ENCODE peak calls at places on chromosomes 2 and 18, in six cellular contexts. F is adrenal gland, G is astrocyte, X is HL-60, K is neuronal stem cell, V is endodermal cell. O is an unnamed sample.

GRCh38 chr2:137333386-137333972 is 568.1 kb downstream of the THSD7B start:
- DNase-seq in X (no peak), V (no peak), K (no peak), G (no peak), F (no peak), O (no peak)

GRCh38 chr2:138919336-138919735 is 139.1 kb upstream of the NXPH2 start:
- DNase-seq in V (no peak), F (no peak), X (no peak), K (no peak), G (no peak), O (no peak)

GRCh38 chr2:47301277-47301618 is 101.7 kb upstream of the MSH2 start:
- DNase-seq in K (no peak), G (no peak), X (no peak), V (no peak), F (no peak), O (no peak)

GRCh38 chr18:29057703-29058102 is 880.8 kb upstream of the CDH2 start:
- DNase-seq in K (no peak), V (no peak), X (no peak), G (no peak), F (no peak), O (no peak)

GRCh38 chr2:19009510-19009909 is 348.9 kb downstream of the OSR1 start:
- DNase-seq in V (no peak), K (no peak), G (no peak), F (no peak), X (no peak), O (no peak)

GRCh38 chr18:80088823-80089222 is 20.2 kb upstream of the ADNP2 start:
- DNase-seq in K (no peak), X (no peak), G (no peak), V (no peak), F (no peak), O (no peak)

GRCh38 chr18:49648326-49648725 is 86.5 kb downstream of the LIPG start:
- DNase-seq in V (peak; percentile 26), F (no peak), X (no peak), K (no peak), G (no peak), O (no peak)

GRCh38 chr2:234818937-234819336 is 132.9 kb upstream of the SH3BP4 start:
- DNase-seq in V (no peak), F (no peak), X (no peak), G (no peak), K (no peak), O (no peak)

GRCh38 chr2:40874380-40874779 is 422.5 kb upstream of the SLC8A1 start:
- DNase-seq in F (no peak), X (no peak), V (no peak), G (no peak), K (no peak), O (no peak)

GRCh38 chr18:73331212-73331772 is 463.5 kb upstream of the NETO1 start:
- DNase-seq in K (no peak), X (no peak), F (no peak), G (no peak), V (peak; percentile 66), O (no peak)

GRCh38 chr2:74845991-74846390 is 12.1 kb downstream of the HK2 start:
- DNase-seq in X (no peak), G (peak; percentile 27), K (no peak), V (no peak), F (no peak), O (no peak)

GRCh38 chr2:216430811-216431210 is 18.5 kb downstream of the SMARCAL1 start:
- DNase-seq in K (no peak), V (no peak), F (no peak), G (no peak), X (no peak), O (no peak)

GRCh38 chr2:173448938-173449471 is 94.3 kb downstream of the CDCA7 start:
- DNase-seq in V (peak; percentile 97), K (peak; percentile 57), X (peak; percentile 86), F (peak; percentile 84), G (peak; percentile 62), O (no peak)

GRCh38 chr2:238974510-238975166 is 126.8 kb downstream of the TWIST2 start:
- DNase-seq in V (peak; percentile 80), G (peak; percentile 91), X (no peak), F (peak; percentile 42), K (no peak), O (no peak)

GRCh38 chr2:217956895-217957457 is 45.8 kb downstream of the TNS1 start:
- DNase-seq in K (no peak), V (no peak), X (no peak), F (peak; percentile 63), G (no peak), O (no peak)

GRCh38 chr2:30208453-30208852 is 22.9 kb upstream of the LBH start:
- DNase-seq in G (peak; percentile 43), V (peak; percentile 88), X (peak; percentile 30), K (peak; percentile 59), F (peak; percentile 77), O (no peak)

GRCh38 chr2:172330060-172330671 is 97.2 kb upstream of the ITGA6 start:
- DNase-seq in V (peak; percentile 37), X (peak; percentile 10), G (no peak), K (no peak), F (no peak), O (no peak)

GRCh38 chr2:8670580-8670979 is 11.3 kb upstream of the ID2 start:
- DNase-seq in F (no peak), G (no peak), X (no peak), K (no peak), V (no peak), O (peak; percentile 43)

GRCh38 chr2:127951031-127951430 is 65.3 kb upstream of the AMMECR1L start:
- DNase-seq in G (peak; percentile 57), X (no peak), F (no peak), V (peak; percentile 1), K (no peak), O (no peak)

GRCh38 chr18:23650963-23651927 is 11.5 kb downstream of the ANKRD29 start:
- DNase-seq in X (no peak), K (no peak), G (peak; percentile 86), V (no peak), F (peak; percentile 19), O (no peak)

GRCh38 chr18:46071894-46072867 is at the start of gene PSTPIP2:
- DNase-seq in V (peak; percentile 82), X (peak; percentile 90), F (peak; percentile 74), G (peak; percentile 46), K (peak; percentile 24), O (no peak)
- H3K27ac ChIP-seq in V (no peak within 1 kb of the TSS), X (peak within 1 kb of the TSS; percentile 85), F (no peak within 1 kb of the TSS), G (peak within 1 kb of the TSS; percentile 22), K (no peak within 1 kb of the TSS), O (peak within 1 kb of the TSS; percentile 17)

GRCh38 chr18:21162786-21163185 is 51.2 kb upstream of the ROCK1 start:
- DNase-seq in V (no peak), K (no peak), F (no peak), X (no peak), G (no peak), O (no peak)

GRCh38 chr18:21167641-21168372 is 56.2 kb upstream of the ROCK1 start:
- DNase-seq in G (peak; percentile 12), K (peak; percentile 24), F (no peak), V (peak; percentile 90), X (no peak), O (no peak)

GRCh38 chr18:21168880-21169279 is 57.3 kb upstream of the ROCK1 start:
- DNase-seq in X (no peak), V (no peak), G (no peak), F (no peak), K (no peak), O (no peak)

GRCh38 chr18:21164746-21165145 is 53.1 kb upstream of the ROCK1 start:
- DNase-seq in G (no peak), F (no peak), X (no peak), K (no peak), V (no peak), O (no peak)

GRCh38 chr18:21163647-21164625 is 52.3 kb upstream of the ROCK1 start:
- DNase-seq in X (peak; percentile 96), F (peak; percentile 41), V (no peak), G (peak; percentile 84), K (no peak), O (no peak)
- H3K27ac ChIP-seq in X (peak overlapping the region; percentile 90), F (peak overlapping the region; percentile 53), V (no peak overlapping the region), G (peak overlapping the region; percentile 39), K (no peak overlapping the region), O (no peak overlapping the region)

GRCh38 chr2:84942166-84942565 is 28.8 kb upstream of the KCMF1 start:
- DNase-seq in K (no peak), G (no peak), F (no peak), V (no peak), X (no peak), O (no peak)

GRCh38 chr2:84940836-84941412 is 30.0 kb upstream of the KCMF1 start:
- DNase-seq in F (no peak), K (no peak), G (no peak), X (peak; percentile 60), V (no peak), O (no peak)

GRCh38 chr2:84939426-84940087 is 31.4 kb upstream of the KCMF1 start:
- DNase-seq in V (no peak), K (no peak), G (no peak), X (peak; percentile 90), F (no peak), O (no peak)

GRCh38 chr2:84938194-84938879 is 32.6 kb upstream of the KCMF1 start:
- DNase-seq in X (no peak), V (no peak), F (no peak), G (peak; percentile 55), K (no peak), O (no peak)

GRCh38 chr2:84940088-84940470 is 30.9 kb upstream of the KCMF1 start:
- DNase-seq in K (no peak), G (no peak), F (no peak), X (no peak), V (no peak), O (no peak)
- H3K27ac ChIP-seq in K (no peak overlapping the region), G (no peak overlapping the region), F (no peak overlapping the region), X (peak overlapping the region; percentile 82), V (no peak overlapping the region), O (no peak overlapping the region)

GRCh38 chr18:10727477-10727876 is 201.7 kb downstream of the NAPG start:
- DNase-seq in G (no peak), V (no peak), X (no peak), K (no peak), F (no peak), O (no peak)

GRCh38 chr18:10724666-10725065 is 198.8 kb downstream of the NAPG start:
- DNase-seq in K (no peak), X (no peak), G (no peak), F (no peak), V (no peak), O (no peak)

DNA sequence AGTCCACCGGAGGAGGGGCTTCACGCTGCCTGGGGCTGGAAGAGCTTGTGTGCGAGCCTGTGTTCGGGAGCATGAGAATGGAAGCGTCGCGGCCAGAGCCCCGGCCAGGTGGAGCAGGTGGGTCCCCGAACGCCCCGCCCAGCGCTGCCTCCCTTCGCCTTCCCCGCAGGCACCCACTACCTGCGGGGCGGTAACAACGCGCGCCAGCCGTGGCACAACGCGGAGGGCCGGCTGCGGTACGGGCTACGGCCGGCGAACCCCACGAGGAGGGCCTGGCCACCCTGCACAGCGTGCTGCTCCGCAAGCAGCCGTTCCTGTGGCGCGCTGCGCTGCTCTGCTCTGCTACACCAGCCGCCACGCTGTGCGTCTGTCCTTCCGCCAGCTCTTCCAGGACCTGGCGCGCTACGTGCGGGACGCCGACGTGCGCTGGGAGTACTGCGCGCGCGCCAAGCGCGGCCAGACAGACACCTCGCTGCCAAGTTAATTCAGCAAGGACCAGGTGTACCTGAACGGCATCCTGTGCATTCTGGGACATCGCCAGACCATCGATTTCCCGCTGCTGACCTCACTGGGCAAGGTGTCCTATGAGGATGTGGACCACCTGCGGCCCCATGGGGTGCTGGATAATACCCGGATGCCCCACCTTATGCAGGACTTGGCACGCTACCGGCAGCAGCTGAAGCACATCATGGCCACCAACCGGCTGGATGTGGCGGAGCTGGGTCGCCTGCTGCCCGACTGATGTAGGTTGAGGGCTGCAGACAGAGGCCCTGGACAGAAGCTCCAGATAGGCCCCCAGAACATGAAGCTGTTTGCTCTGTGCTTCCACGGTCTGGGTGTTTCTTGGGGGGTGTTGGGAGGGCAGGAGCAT is 200.6 kb downstream of the NAPG start:
- DNase-seq in V (no peak), K (no peak), X (no peak), F (no peak), G (no peak), O (no peak)
- H3K27ac ChIP-seq in V (no peak overlapping the region), K (no peak overlapping the region), X (no peak overlapping the region), F (no peak overlapping the region), G (no peak overlapping the region), O (no peak overlapping the region)

O was measured in vagina.